ENCODE peak calls at places on chromosomes 1 and 21, in five cellular contexts. W, X, F, D and U are unnamed samples.

GRCh38 chr21:36452281-36452680 is 27.6 kb downstream of the CLDN14 start:
- DNase-seq in W (no peak), X (no peak), F (no peak), D (no peak), U (no peak)

GRCh38 chr1:236535656-236536293 is 12.0 kb downstream of the LGALS8 start:
- DNase-seq in W (no peak), X (no peak), F (no peak), D (no peak), U (no peak)

GRCh38 chr1:238589843-238590435 is 699.2 kb upstream of the ZP4 start:
- DNase-seq in W (no peak), X (no peak), F (peak; percentile 43), D (no peak), U (peak; percentile 96)

GRCh38 chr1:67336157-67336556 is 28.5 kb downstream of the IL12RB2 start:
- DNase-seq in W (no peak), X (no peak), F (no peak), D (no peak), U (no peak)

GRCh38 chr1:16938351-16939321 is 16.9 kb downstream of the CROCC start:
- DNase-seq in W (no peak), X (no peak), F (peak; percentile 61), D (no peak), U (no peak)

GRCh38 chr1:36257375-36257767 is 33.1 kb downstream of the THRAP3 start:
- DNase-seq in W (no peak), X (peak; percentile 60), F (no peak), D (no peak), U (no peak)

GRCh38 chr1:173276922-173277800 is 70.0 kb upstream of the TNFSF4 start:
- DNase-seq in W (no peak), X (no peak), F (no peak), D (no peak), U (no peak)

GRCh38 chr1:112673589-112674439 is 645 bp upstream of the MOV10 start:
- DNase-seq in W (no peak), X (peak; percentile 74), F (peak; percentile 89), D (no peak), U (peak; percentile 83)

GRCh38 chr1:118479351-118479750 is 294.3 kb upstream of the SPAG17 start:
- DNase-seq in W (no peak), X (no peak), F (no peak), D (no peak), U (no peak)

GRCh38 chr1:196466656-196467055 is 141.6 kb downstream of the KCNT2 start:
- DNase-seq in W (no peak), X (no peak), F (peak; percentile 70), D (no peak), U (peak; percentile 52)

GRCh38 chr1:1236945-1237873 is 5.2 kb downstream of the B3GALT6 start:
- DNase-seq in W (no peak), X (no peak), F (no peak), D (no peak), U (no peak)

GRCh38 chr1:86156571-86157455 is at the start of gene COL24A1:
- DNase-seq in W (peak; percentile 58), X (peak; percentile 84), F (peak; percentile 66), D (peak; percentile 14), U (peak; percentile 34)

GRCh38 chr21:14533555-14534400 is 12.3 kb downstream of the SAMSN1 start:
- DNase-seq in W (no peak), X (no peak), F (peak; percentile 88), D (no peak), U (peak; percentile 88)

GRCh38 chr21:39951183-39952101 is 84.2 kb downstream of the PCP4 start:
- DNase-seq in W (no peak), X (peak; percentile 65), F (no peak), D (no peak), U (no peak)

GRCh38 chr1:15345711-15346355 is 63.9 kb upstream of the EFHD2 start:
- DNase-seq in W (peak; percentile 86), X (peak; percentile 93), F (no peak), D (peak; percentile 67), U (no peak)

GRCh38 chr1:183411091-183411490 is 7.1 kb downstream of the NMNAT2 start:
- DNase-seq in W (no peak), X (no peak), F (no peak), D (no peak), U (no peak)

GRCh38 chr1:244112046-244112445 is 61.0 kb downstream of the ZBTB18 start:
- DNase-seq in W (no peak), X (no peak), F (no peak), D (no peak), U (no peak)

GRCh38 chr1:111784273-111784901 is 28.7 kb downstream of the DDX20 start:
- DNase-seq in W (no peak), X (no peak), F (no peak), D (no peak), U (no peak)

GRCh38 chr1:38047603-38048146 is 1.1 kb upstream of the POU3F1 start:
- DNase-seq in W (no peak), X (no peak), F (no peak), D (no peak), U (peak; percentile 50)

GRCh38 chr1:22318279-22318983 is 133.2 kb upstream of the ZBTB40 start:
- DNase-seq in W (no peak), X (peak; percentile 80), F (no peak), D (no peak), U (no peak)

GRCh38 chr1:63940440-63940839 is 166.6 kb downstream of the ROR1 start:
- DNase-seq in W (no peak), X (no peak), F (no peak), D (no peak), U (no peak)

GRCh38 chr21:45004481-45005263 is 64.8 kb downstream of the SLX9 start:
- DNase-seq in W (peak; percentile 36), X (no peak), F (no peak), D (peak; percentile 5), U (no peak)

GRCh38 chr1:14681182-14681581 is 82.7 kb downstream of the KAZN start:
- DNase-seq in W (no peak), X (no peak), F (no peak), D (no peak), U (peak; percentile 4)

GRCh38 chr21:25936776-25937175 is 202.0 kb downstream of the GABPA start:
- DNase-seq in W (no peak), X (no peak), F (peak; percentile 38), D (no peak), U (peak; percentile 77)

GRCh38 chr1:150021191-150021688 is 10.7 kb upstream of the OTUD7B start:
- DNase-seq in W (no peak), X (no peak), F (no peak), D (peak; percentile 46), U (no peak)

GRCh38 chr1:68959631-68960030 is 462.7 kb upstream of the DEPDC1 start:
- DNase-seq in W (no peak), X (no peak), F (no peak), D (no peak), U (no peak)

GRCh38 chr1:226629896-226630550 is 81.5 kb downstream of the STUM start:
- DNase-seq in W (peak; percentile 19), X (peak; percentile 40), F (no peak), D (no peak), U (no peak)

GRCh38 chr1:116825400-116825734 is 71.1 kb downstream of the CD2 start:
- DNase-seq in W (no peak), X (no peak), F (no peak), D (peak; percentile 65), U (no peak)

GRCh38 chr1:179206817-179207216 is 22.7 kb downstream of the ABL2 start:
- DNase-seq in W (no peak), X (no peak), F (no peak), D (no peak), U (peak; percentile 23)
- H3K4me3 ChIP-seq in W (no peak overlapping the region), X (no peak overlapping the region), F (no peak overlapping the region), D (no peak overlapping the region), U (no peak overlapping the region)

GRCh38 chr1:248873409-248873992 is 14.6 kb upstream of the ZNF692 start:
- DNase-seq in W (peak; percentile 95), X (peak; percentile 99), F (peak; percentile 98), D (peak; percentile 96), U (peak; percentile 98)
- TF ChIP-seq CTCF in W (no peak), X (no peak), F (no peak), D (no peak), U (no peak)

DNA sequence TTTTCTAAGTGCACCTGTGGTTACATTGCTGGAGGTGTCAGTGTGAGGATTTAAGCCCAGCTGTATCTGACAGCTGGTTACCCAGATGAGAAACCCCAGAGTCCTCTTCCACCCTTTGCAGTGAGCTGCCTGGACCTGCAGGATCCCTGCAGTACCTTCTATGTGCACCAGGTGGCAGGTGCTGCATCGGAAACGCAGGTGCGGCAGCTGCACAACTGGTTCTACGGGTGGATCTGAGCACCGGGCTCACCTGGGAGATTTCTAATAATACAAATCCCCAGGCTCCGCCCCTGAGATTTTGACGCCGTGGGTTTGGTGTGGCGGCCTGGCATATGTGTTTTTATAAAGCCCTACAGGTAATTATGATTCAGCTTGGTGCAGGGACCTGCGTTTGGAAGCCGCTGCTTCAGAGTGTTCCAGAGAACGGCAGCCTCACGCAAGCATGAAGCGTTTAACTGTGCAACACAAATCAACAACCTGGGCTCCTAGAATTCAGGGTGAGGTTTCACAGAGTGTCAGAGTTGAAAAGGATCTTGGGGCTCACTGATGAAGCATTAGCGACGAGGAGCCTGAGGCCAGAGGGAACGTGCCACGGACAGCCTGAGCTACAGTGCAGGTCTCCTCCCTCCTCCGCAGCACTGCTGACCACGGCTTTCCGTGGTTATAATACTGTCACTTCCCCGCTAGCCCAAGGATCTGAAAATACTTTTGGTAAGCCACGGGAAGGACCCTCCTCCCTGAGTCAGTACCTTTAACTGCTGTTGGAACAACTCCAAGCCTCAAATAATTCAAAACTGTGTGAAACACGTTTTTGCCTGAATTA is 96.7 kb upstream of the TRABD2B start:
- DNase-seq in W (peak; percentile 88), X (peak; percentile 93), F (peak; percentile 78), D (peak; percentile 90), U (peak; percentile 21)
- H3K4me3 ChIP-seq in W (no peak overlapping the region), X (no peak overlapping the region), F (no peak overlapping the region), D (no peak overlapping the region), U (no peak overlapping the region)

GRCh38 chr1:245827306-245827705 is 672.5 kb downstream of the KIF26B start:
- DNase-seq in W (no peak), X (no peak), F (no peak), D (no peak), U (no peak)

GRCh38 chr1:245829194-245829593 is 674.4 kb downstream of the KIF26B start:
- DNase-seq in W (no peak), X (no peak), F (no peak), D (no peak), U (no peak)

GRCh38 chr1:245823408-245824147 is 668.8 kb downstream of the KIF26B start:
- DNase-seq in W (no peak), X (no peak), F (peak; percentile 65), D (no peak), U (no peak)

GRCh38 chr1:245822997-245823396 is 668.2 kb downstream of the KIF26B start:
- DNase-seq in W (no peak), X (no peak), F (peak; percentile 95), D (no peak), U (peak; percentile 99)

DNA sequence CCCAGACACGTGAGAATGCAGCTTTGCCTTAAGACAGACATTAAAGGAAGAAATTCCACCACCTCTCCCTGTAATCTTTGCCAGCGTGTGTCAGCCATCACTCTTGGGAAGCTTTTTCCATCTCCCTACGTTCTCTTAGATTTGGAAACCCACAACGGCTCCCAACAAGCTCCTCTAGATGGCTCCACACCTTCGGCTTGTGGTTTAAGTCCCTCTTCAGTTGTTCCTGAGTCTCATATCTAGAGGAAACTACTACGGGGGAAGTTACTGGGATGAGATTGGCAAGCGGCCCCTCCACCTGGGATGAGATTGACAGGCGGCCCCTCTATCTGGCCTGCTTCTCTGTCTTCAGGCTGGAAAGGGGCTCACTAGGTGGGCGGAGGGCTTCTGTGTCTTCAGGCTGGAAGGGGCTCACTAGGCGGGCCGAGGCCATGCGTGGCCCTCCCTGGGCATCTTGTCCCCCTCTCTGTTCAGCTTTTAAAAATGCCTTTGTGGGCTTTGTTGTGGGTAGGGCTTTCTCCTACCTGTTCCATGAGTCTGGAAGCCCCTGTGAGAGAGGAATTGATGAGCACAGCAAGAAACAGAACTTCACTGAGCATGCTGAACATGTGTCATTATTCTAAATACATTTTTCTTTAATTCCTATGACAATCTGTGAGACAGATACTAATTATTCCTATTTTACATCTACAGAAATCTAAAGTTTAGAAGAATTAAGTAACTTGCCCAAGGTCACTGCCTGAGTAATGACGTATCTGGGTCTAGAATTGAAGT is 670.5 kb downstream of the KIF26B start:
- DNase-seq in W (no peak), X (no peak), F (peak; percentile 73), D (no peak), U (peak; percentile 42)
- TF ChIP-seq CTCF in W (peak; percentile 35), X (no peak), F (peak; percentile 63), D (no peak), U (peak; percentile 28)